ENCODE peak calls at places on chromosomes 5 and 9, in six cellular contexts. H is amniotic stem cell, B is ELF-1, J is HFFc6, T is WTC11, F is GM03348. N is an unnamed sample.

GRCh38 chr9:16871358-16872151 is 1.1 kb upstream of the BNC2 start:
- DNase-seq in B (peak), H (peak), T (peak), J (peak), F (peak), N (peak)

GRCh38 chr5:177588413-177588909 is 3.5 kb upstream of the TMED9 start:
- DNase-seq in J (no peak), T (no peak), H (no peak), B (no peak), F (no peak), N (no peak)

GRCh38 chr5:180370861-180371641 is 17.9 kb upstream of the GFPT2 start:
- DNase-seq in B (no peak), H (no peak), J (no peak), F (peak), T (no peak), N (no peak)

GRCh38 chr5:28397502-28397941 is 1359.1 kb upstream of the CDH9 start:
- DNase-seq in J (no peak), H (no peak), F (no peak), B (peak), T (no peak), N (no peak)

GRCh38 chr5:1699394-1699793 is 100.2 kb downstream of the MRPL36 start:
- DNase-seq in T (no peak), F (no peak), B (no peak), J (no peak), H (no peak), N (no peak)

GRCh38 chr5:57383093-57383861 is 99.3 kb downstream of the ACTBL2 start:
- DNase-seq in H (peak), F (peak), J (peak), T (no peak), B (peak), N (no peak)

GRCh38 chr5:71794061-71794695 is 75.1 kb downstream of the CARTPT start:
- DNase-seq in H (no peak), F (no peak), B (no peak), T (no peak), J (no peak), N (no peak)

GRCh38 chr9:137672907-137673791 is 54.3 kb downstream of the EHMT1 start:
- DNase-seq in B (peak), T (no peak), F (peak), H (peak), J (peak), N (no peak)

GRCh38 chr9:94843089-94843488 is 116.6 kb downstream of the AOPEP start:
- DNase-seq in B (peak), F (no peak), H (no peak), T (no peak), J (no peak), N (peak)

GRCh38 chr5:51618234-51618633 is 235.0 kb downstream of the ISL1 start:
- DNase-seq in H (no peak), J (no peak), T (no peak), F (no peak), B (no peak), N (no peak)

GRCh38 chr9:132478353-132478752 is 68.3 kb downstream of the CFAP77 start:
- DNase-seq in F (no peak), J (no peak), T (no peak), H (no peak), B (no peak), N (no peak)

GRCh38 chr9:26471271-26471670 is 421.3 kb downstream of the CAAP1 start:
- DNase-seq in H (no peak), J (no peak), T (no peak), F (no peak), B (no peak), N (no peak)

N was measured in endothelial cell.